ENCODE peak calls at places on chromosomes 5 and 9, in seven cellular contexts. V is HCT116, M is HepG2, N is K562, A is SK-N-SH, H is H1, R is GM12878. X is an unnamed sample. For H3K4me1, the result is how much of the 10 kb centered on the place peaks cover.

GRCh38 chr9:92010705-92011536 is 60.9 kb upstream of the ROR2 start:
- DNase-seq in V (no peak), M (no peak), N (no peak), A (no peak), H (no peak), R (no peak), X (no peak)

GRCh38 chr5:72849546-72849945 is 33.1 kb downstream of the TNPO1 start:
- DNase-seq in V (no peak), M (no peak), N (no peak), A (no peak), H (no peak), R (no peak), X (no peak)

GRCh38 chr5:108749130-108749861 is 1.6 kb downstream of the FER start:
- DNase-seq in V (no peak), M (no peak), N (peak), A (peak), H (no peak), R (no peak), X (no peak)

GRCh38 chr5:34499001-34499734 is 157.0 kb upstream of the RAI14 start:
- DNase-seq in V (no peak), M (no peak), N (no peak), A (no peak), H (no peak), R (peak), X (peak)

GRCh38 chr5:42586625-42587024 is 163.4 kb downstream of the GHR start:
- DNase-seq in V (no peak), M (no peak), N (no peak), A (no peak), H (no peak), R (no peak), X (no peak)

GRCh38 chr9:109816490-109816889 is 36.5 kb downstream of the PALM2AKAP2 start:
- DNase-seq in V (peak), M (peak), N (no peak), A (no peak), H (no peak), R (no peak), X (no peak)

GRCh38 chr5:16178745-16179372 is 732 bp downstream of the MARCHF11 start:
- DNase-seq in V (no peak), M (peak), N (peak), A (peak), H (peak), R (no peak), X (no peak)

GRCh38 chr9:136218673-136219072 is 13.7 kb upstream of the LHX3 start:
- DNase-seq in V (no peak), M (no peak), N (no peak), A (no peak), H (no peak), R (no peak), X (no peak)

GRCh38 chr9:128882677-128883590 is 1.0 kb downstream of the LRRC8A start:
- DNase-seq in V (no peak), M (peak), N (peak), A (peak), H (no peak), R (no peak), X (no peak)

GRCh38 chr9:137366891-137367381 is 56.0 kb downstream of the EXD3 start:
- DNase-seq in V (no peak), M (no peak), N (no peak), A (no peak), H (no peak), R (no peak), X (no peak)

GRCh38 chr5:38793099-38793498 is 52.7 kb upstream of the OSMR start:
- DNase-seq in V (no peak), M (no peak), N (no peak), A (no peak), H (no peak), R (no peak), X (no peak)

GRCh38 chr5:62208218-62208852 is 97.7 kb upstream of the KIF2A start:
- DNase-seq in V (no peak), M (peak), N (no peak), A (no peak), H (no peak), R (no peak), X (no peak)

GRCh38 chr5:173793677-173794570 is 94.2 kb upstream of the CPEB4 start:
- DNase-seq in V (no peak), M (peak), N (no peak), A (no peak), H (no peak), R (no peak), X (no peak)

GRCh38 chr9:107367727-107368502 is 84.8 kb downstream of the RAD23B start:
- DNase-seq in V (no peak), M (peak), N (no peak), A (no peak), H (no peak), R (no peak), X (no peak)

GRCh38 chr9:82882744-82883143 is 180.2 kb downstream of the RASEF start:
- DNase-seq in V (no peak), M (no peak), N (no peak), A (no peak), H (no peak), R (no peak), X (no peak)

GRCh38 chr5:130715541-130715940 is 449.5 kb downstream of the HINT1 start:
- DNase-seq in V (no peak), M (no peak), N (no peak), A (no peak), H (no peak), R (no peak), X (no peak)

GRCh38 chr9:16985559-16986348 is 115.3 kb upstream of the BNC2 start:
- DNase-seq in V (no peak), M (no peak), N (no peak), A (no peak), H (no peak), R (no peak), X (no peak)

GRCh38 chr5:106127985-106128384 is 1542.8 kb downstream of the EFNA5 start:
- DNase-seq in V (no peak), M (no peak), N (no peak), A (no peak), H (no peak), R (peak), X (no peak)

GRCh38 chr5:89346573-89346972 is 463.6 kb upstream of the MEF2C start:
- DNase-seq in V (no peak), M (no peak), N (no peak), A (no peak), H (no peak), R (no peak), X (no peak)
- H3K4me1 ChIP-seq in V (under half), M (under half), N (under half), A (under half), H (under half), R (under half), X (under half)

GRCh38 chr5:127685662-127686061 is 17.5 kb upstream of the CCDC192 start:
- DNase-seq in V (no peak), M (no peak), N (no peak), A (no peak), H (no peak), R (no peak), X (no peak)
- TF ChIP-seq SIN3A in V (no peak), M (no peak), N (no peak), A (no peak), H (no peak), R (no peak), X (no peak)

GRCh38 chr5:119290607-119291006 is 65.2 kb upstream of the TNFAIP8 start:
- DNase-seq in V (no peak), M (no peak), N (no peak), A (no peak), H (no peak), R (no peak), X (no peak)

GRCh38 chr5:119288364-119289047 is 67.3 kb upstream of the TNFAIP8 start:
- DNase-seq in V (no peak), M (no peak), N (no peak), A (no peak), H (no peak), R (no peak), X (no peak)

GRCh38 chr5:119291056-119291455 is 64.8 kb upstream of the TNFAIP8 start:
- DNase-seq in V (no peak), M (no peak), N (no peak), A (no peak), H (no peak), R (no peak), X (no peak)

GRCh38 chr5:119290161-119290569 is 65.7 kb upstream of the TNFAIP8 start:
- DNase-seq in V (no peak), M (no peak), N (no peak), A (no peak), H (no peak), R (peak), X (no peak)

DNA sequence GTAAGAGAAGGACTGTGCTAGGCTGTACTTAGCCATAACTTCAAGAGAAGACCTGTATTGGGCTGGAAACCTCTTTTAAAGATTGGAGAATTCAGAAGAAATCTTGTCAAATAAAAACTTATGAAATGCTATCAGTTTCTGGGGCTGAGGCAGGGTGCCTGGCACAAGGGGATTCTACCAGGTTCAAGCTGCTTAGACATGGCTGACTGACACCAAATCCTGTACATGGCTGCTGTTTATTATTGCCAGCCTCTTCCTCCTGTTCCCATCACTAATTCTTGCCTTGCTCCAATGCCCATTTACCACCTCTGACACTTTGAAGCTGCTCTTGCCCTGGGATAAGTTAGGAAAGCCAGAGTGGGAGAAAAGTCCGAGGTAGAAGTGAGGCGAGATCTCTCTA is 66.4 kb upstream of the TNFAIP8 start:
- DNase-seq in V (no peak), M (no peak), N (no peak), A (no peak), H (no peak), R (no peak), X (no peak)
- H3K4me1 ChIP-seq in V (under half), M (under half), N (under half), A (under half), H (under half), R (under half), X (under half)

GRCh38 chr9:78552802-78553201 is 255.9 kb downstream of the PSAT1 start:
- DNase-seq in V (no peak), M (no peak), N (no peak), A (no peak), H (no peak), R (no peak), X (no peak)

GRCh38 chr9:78548666-78549065 is 251.7 kb downstream of the PSAT1 start:
- DNase-seq in V (no peak), M (no peak), N (no peak), A (no peak), H (no peak), R (no peak), X (no peak)

GRCh38 chr9:78544260-78544659 is 247.3 kb downstream of the PSAT1 start:
- DNase-seq in V (no peak), M (no peak), N (no peak), A (no peak), H (no peak), R (no peak), X (no peak)

GRCh38 chr9:78549711-78550110 is 252.8 kb downstream of the PSAT1 start:
- DNase-seq in V (no peak), M (no peak), N (no peak), A (no peak), H (no peak), R (no peak), X (no peak)
- TF ChIP-seq SIN3A in V (no peak), M (no peak), N (no peak), A (no peak), H (no peak), R (no peak), X (no peak)

GRCh38 chr5:142815469-142815868 is 45.3 kb downstream of the ARHGAP26 start:
- DNase-seq in V (no peak), M (no peak), N (no peak), A (no peak), H (no peak), R (no peak), X (no peak)
- H3K4me1 ChIP-seq in V (half or more), M (half or more), N (under half), A (under half), H (under half), R (under half), X (half or more)

DNA sequence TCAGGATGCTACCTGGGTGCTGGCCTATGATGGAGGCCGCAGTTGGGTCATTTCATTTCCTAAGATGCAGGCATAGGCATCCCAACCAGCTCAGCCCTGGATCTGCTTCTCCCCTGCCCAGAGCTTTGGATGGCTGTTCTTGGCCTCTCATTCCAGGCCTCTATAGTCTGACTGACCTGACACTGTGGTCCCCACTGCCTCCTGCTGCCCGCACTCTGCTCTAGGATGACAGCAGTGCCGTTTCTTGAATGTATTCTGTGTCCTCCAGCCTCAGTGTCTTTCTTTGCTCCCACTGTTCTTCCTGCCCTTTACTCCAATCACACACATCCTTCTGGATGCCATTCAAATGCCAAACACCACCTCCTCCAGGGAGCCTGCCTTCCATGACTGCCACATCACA is 235.7 kb downstream of the HSPA4 start:
- DNase-seq in V (peak), M (peak), N (peak), A (peak), H (no peak), R (no peak), X (peak)
- TF ChIP-seq SIN3A in V (no peak), M (no peak), N (no peak), A (no peak), H (no peak), R (no peak), X (no peak)

DNA sequence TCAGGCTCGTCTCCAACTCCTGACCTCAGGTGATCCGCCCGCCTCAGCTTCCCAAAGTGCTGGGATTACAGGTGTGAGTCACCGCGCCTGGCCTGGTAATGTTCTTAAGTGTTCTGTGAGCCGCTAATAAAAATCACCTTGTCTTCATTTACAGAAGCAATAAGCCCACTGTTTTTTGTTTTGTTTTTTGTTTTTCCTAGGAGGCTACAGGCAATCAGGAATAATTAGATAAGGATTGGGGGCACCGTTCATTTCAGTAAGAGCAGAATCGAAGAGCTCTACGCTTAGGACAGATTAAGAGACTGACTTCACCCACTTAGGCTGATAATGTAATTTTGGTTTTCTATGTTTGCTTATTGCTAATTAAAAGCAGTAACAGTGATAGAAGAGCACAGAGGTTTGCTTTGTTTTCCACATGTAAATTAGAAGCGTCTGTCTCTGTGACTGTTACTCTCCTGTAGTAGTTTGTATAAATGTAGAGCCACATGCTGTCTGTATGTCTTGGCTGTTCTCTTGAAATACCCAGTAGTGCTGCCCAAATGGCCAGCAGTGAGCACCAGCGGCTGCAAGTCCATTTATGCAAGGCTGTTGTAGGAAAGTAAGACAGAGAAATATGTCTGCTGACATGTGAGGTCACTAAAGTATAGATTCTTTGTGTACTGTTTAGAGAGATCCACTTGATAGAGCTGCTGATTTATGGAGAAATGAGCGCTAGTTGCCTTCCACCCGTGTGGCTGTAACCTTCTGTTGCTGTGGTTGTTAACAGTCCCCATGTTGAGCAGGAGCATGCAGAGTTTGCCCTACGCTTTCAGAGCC is 30.5 kb downstream of the TRIO start:
- DNase-seq in V (no peak), M (no peak), N (no peak), A (peak), H (no peak), R (no peak), X (no peak)
- H3K4me1 ChIP-seq in V (under half), M (half or more), N (under half), A (half or more), H (under half), R (half or more), X (half or more)

DNA sequence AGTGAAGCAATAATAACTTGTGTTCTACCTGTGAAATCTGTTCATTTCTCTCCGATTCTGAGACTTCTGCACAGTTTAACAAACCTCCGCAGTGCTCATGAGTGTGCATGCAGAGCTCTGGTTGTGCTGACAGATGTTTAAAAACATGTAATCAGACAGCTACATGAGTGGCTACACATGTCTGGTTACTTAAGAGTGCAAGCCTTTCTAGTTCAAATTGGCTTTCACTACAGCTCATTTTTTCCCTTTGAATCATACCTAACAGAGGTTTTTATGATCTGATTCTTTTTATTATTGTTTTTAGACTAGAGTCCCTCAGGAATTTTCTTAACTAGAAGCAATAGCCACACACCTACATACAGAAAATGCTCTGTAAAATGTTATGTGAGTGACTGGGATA is 310.2 kb downstream of the ARRDC3 start:
- DNase-seq in V (no peak), M (no peak), N (no peak), A (no peak), H (no peak), R (no peak), X (no peak)
- TF ChIP-seq SIN3A in V (no peak), M (no peak), N (no peak), A (no peak), H (no peak), R (no peak), X (no peak)

DNA sequence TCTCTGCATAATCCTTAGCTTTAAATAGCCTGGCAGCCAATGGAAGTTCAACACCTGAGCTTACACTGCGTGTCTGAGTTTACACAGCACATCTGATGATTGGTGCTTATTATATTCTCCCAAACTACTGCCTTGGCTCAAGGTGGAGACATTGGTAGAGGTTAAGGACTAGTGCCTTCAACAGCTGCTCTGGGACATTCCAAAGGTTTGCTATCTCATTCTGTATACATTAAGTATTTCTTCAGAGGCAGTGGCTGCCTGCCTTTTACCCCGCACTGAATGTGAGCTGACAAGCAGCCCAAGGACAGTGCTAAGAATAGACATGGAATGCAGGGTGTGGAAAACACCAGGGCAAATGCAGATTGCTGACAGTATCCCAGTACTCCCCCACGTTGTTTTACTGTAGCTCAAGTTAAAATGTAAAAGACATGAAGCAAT is 1.6 kb downstream of the HSPB3 start:
- DNase-seq in V (no peak), M (peak), N (no peak), A (no peak), H (no peak), R (no peak), X (no peak)
- H3K4me1 ChIP-seq in V (under half), M (under half), N (under half), A (under half), H (under half), R (under half), X (under half)

DNA sequence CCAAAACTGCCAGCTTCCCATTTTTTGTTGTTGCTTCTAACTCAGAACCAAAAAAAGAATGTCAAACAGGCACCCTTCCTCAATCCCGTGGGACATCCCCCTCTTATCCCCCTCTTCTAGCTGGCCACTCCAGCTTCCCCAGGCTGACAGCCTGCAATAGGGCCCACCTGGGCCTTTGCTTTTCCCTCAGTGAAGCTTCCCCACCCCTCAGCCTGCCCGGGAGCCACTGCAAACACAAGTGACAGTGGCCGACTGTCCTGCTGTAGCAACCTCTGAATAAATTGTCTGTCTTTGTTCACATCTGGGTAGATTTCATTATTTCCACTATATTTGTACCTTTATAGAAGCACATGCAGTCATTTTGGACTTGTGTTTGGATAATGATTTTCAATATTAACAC is 245.3 kb downstream of the GADD45G start:
- DNase-seq in V (no peak), M (no peak), N (no peak), A (no peak), H (no peak), R (no peak), X (no peak)
- TF ChIP-seq SIN3A in V (no peak), M (no peak), N (no peak), A (no peak), H (no peak), R (no peak), X (no peak)

X was measured in Panc1.